ENCODE peak calls at places on chromosomes 1 and 21, in six cellular contexts. E is GM12891, D is HepG2, O is GM12878, G is K562, I is H1. Q is an unnamed sample.

GRCh38 chr1:90786709-90787108 is 69.6 kb upstream of the BARHL2 start:
- DNase-seq in E (no peak), D (no peak), O (no peak), G (no peak), I (no peak), Q (no peak)

GRCh38 chr1:216721878-216722277 is 1.4 kb downstream of the ESRRG start:
- DNase-seq in E (no peak), D (no peak), O (no peak), G (no peak), I (no peak), Q (no peak)

GRCh38 chr1:86811539-86811938 is 102.4 kb downstream of the SELENOF start:
- DNase-seq in E (no peak), D (peak), O (no peak), G (no peak), I (peak), Q (no peak)

GRCh38 chr1:235878082-235878781 is 11.5 kb upstream of the LYST start:
- DNase-seq in E (no peak), D (no peak), O (no peak), G (no peak), I (no peak), Q (no peak)

GRCh38 chr1:41843378-41843777 is 75.3 kb downstream of the HIVEP3 start:
- DNase-seq in E (no peak), D (no peak), O (no peak), G (no peak), I (no peak), Q (no peak)

GRCh38 chr1:86435327-86435726 is 11.4 kb downstream of the CLCA2 start:
- DNase-seq in E (no peak), D (no peak), O (no peak), G (no peak), I (no peak), Q (no peak)

GRCh38 chr1:213200630-213201029 is 149.6 kb downstream of the RPS6KC1 start:
- DNase-seq in E (no peak), D (no peak), O (no peak), G (no peak), I (no peak), Q (no peak)

GRCh38 chr1:154609398-154610380 is 1.7 kb upstream of the ADAR start:
- DNase-seq in E (no peak), D (no peak), O (no peak), G (no peak), I (peak), Q (no peak)

GRCh38 chr1:22908880-22909426 is 63.7 kb downstream of the LACTBL1 start:
- DNase-seq in E (no peak), D (no peak), O (no peak), G (peak), I (no peak), Q (no peak)

GRCh38 chr1:167401260-167401873 is 117.0 kb downstream of the CD247 start:
- DNase-seq in E (peak), D (peak), O (peak), G (peak), I (no peak), Q (no peak)

GRCh38 chr1:198902616-198903140 is 263.8 kb downstream of the PTPRC start:
- DNase-seq in E (no peak), D (no peak), O (no peak), G (no peak), I (no peak), Q (no peak)

GRCh38 chr1:235047331-235047871 is 81.2 kb downstream of the TOMM20 start:
- DNase-seq in E (no peak), D (no peak), O (no peak), G (no peak), I (no peak), Q (no peak)

GRCh38 chr1:92466702-92467101 is 20.0 kb downstream of the GFI1 start:
- DNase-seq in E (no peak), D (no peak), O (no peak), G (no peak), I (no peak), Q (no peak)

GRCh38 chr1:44021581-44022321 is 9.5 kb downstream of the SLC6A9 start:
- DNase-seq in E (no peak), D (no peak), O (no peak), G (no peak), I (no peak), Q (no peak)

GRCh38 chr1:169914534-169914933 is 20.8 kb upstream of the SCYL3 start:
- DNase-seq in E (no peak), D (no peak), O (no peak), G (no peak), I (no peak), Q (no peak)

GRCh38 chr1:50214764-50215163 is 106.0 kb downstream of the ELAVL4 start:
- DNase-seq in E (no peak), D (peak), O (no peak), G (no peak), I (no peak), Q (no peak)

GRCh38 chr1:22816803-22817202 is 106.2 kb downstream of the EPHB2 start:
- DNase-seq in E (no peak), D (no peak), O (no peak), G (no peak), I (no peak), Q (no peak)

GRCh38 chr1:59976194-59977074 is 49.9 kb upstream of the CYP2J2 start:
- DNase-seq in E (peak), D (peak), O (no peak), G (peak), I (no peak), Q (peak)

GRCh38 chr1:203536981-203537455 is 43.1 kb downstream of the OPTC start:
- DNase-seq in E (no peak), D (peak), O (no peak), G (no peak), I (no peak), Q (no peak)

GRCh38 chr1:92323473-92324453 is 24.9 kb downstream of the RPAP2 start:
- DNase-seq in E (no peak), D (no peak), O (no peak), G (no peak), I (no peak), Q (no peak)

GRCh38 chr1:39214998-39215873 is 10.7 kb downstream of the MACF1 start:
- DNase-seq in E (no peak), D (peak), O (peak), G (peak), I (no peak), Q (peak)

GRCh38 chr1:156652992-156653355 is 11.1 kb downstream of the BCAN start:
- DNase-seq in E (no peak), D (no peak), O (no peak), G (no peak), I (no peak), Q (no peak)

GRCh38 chr1:108199231-108199657 is 899 bp downstream of the SLC25A24 start:
- DNase-seq in E (no peak), D (peak), O (no peak), G (no peak), I (no peak), Q (no peak)

GRCh38 chr1:154798645-154799044 is 71.4 kb downstream of the KCNN3 start:
- DNase-seq in E (no peak), D (no peak), O (no peak), G (no peak), I (no peak), Q (no peak)

GRCh38 chr1:62720946-62721554 is 32.9 kb upstream of the DOCK7 start:
- DNase-seq in E (no peak), D (no peak), O (no peak), G (no peak), I (no peak), Q (no peak)
- TF ChIP-seq POLR2AphosphoS5 in E (no peak), D (no peak), O (no peak), G (no peak), I (no peak), Q (no peak)

DNA sequence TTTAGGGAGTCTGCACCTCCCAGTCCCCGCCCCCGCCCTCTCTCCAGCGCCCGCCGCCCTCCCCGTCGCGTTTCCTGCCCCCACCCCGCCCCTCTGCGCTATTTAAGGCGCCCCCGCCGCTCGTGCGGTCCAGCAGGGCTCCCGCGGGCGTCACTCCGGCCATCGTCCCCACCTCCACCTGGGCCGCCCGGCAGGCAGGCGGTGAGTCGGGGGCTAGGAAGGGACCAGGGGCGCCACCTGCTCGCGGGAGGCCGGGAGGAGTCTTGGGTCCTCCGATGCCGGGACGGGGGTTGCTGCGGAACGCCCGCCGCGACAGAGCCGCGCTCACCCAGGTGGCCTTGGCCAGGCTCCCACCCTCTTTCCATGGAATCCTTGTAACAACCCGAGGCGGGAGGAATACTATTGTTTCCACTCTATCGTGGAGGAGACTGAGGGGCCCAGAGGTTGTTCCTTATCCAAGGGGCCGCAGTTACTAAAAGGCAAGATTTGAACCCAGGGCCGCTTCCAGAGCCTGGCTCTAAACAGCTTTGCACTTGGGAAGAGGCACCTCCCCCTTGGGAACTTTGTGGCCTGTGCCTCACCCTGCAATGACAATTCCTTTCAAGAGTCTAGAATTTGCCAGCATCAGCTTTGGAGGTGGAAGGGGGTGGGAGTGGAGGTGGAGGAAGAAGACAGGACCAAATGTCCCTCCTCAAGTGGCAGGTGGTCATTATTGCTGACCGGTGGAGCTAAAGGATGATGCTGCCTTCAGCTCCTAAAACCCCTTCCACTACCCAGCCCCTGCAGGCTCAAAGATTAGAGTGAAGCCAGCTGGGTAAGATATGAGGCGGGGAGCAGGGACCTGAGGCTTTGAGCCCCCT is at the start of gene GJA4:
- DNase-seq in E (no peak), D (no peak), O (no peak), G (peak), I (no peak), Q (no peak)
- TF ChIP-seq POLR2A in E (no peak), D (no peak), O (no peak), G (no peak), I (no peak), Q (no peak)

DNA sequence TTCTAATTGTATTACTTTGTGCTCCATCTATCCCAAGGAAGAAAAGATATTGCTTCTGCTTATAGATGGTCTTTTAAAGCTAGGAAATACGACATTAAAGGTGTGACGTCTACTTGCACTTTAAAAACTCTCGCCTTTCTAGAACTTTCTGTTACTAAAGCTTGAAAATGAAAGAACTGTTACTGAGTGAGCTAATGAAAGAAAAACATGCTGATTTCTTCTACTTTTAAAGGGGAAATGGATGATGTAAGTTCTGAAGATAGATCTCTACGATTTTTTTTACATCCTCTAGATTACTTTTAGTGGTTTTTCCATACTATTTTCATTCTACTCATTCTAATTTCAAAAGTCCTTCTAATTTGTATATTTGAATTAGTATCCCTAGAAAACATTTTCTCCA is 387.5 kb downstream of the USP25 start:
- DNase-seq in E (no peak), D (no peak), O (no peak), G (no peak), I (no peak), Q (no peak)
- TF ChIP-seq TAF1 in E (no peak), D (no peak), O (no peak), G (no peak), I (no peak), Q (no peak)

GRCh38 chr1:32612189-32612881 is 38.0 kb downstream of the ZBTB8OS start:
- DNase-seq in E (peak), D (peak), O (no peak), G (peak), I (peak), Q (peak)
- TF ChIP-seq POLR2AphosphoS5 in E (no peak), D (peak), O (no peak), G (no peak), I (peak), Q (peak)

GRCh38 chr1:54271341-54271740 is 71.4 kb downstream of the MRPL37 start:
- DNase-seq in E (no peak), D (no peak), O (no peak), G (no peak), I (no peak), Q (no peak)

GRCh38 chr1:54273092-54273836 is 73.3 kb downstream of the MRPL37 start:
- DNase-seq in E (no peak), D (no peak), O (peak), G (peak), I (no peak), Q (no peak)

GRCh38 chr1:54273837-54274192 is 73.8 kb downstream of the MRPL37 start:
- DNase-seq in E (no peak), D (no peak), O (no peak), G (peak), I (no peak), Q (no peak)

GRCh38 chr1:54272134-54272533 is 72.2 kb downstream of the MRPL37 start:
- DNase-seq in E (no peak), D (no peak), O (no peak), G (no peak), I (no peak), Q (no peak)

GRCh38 chr1:54272772-54273091 is 72.8 kb downstream of the MRPL37 start:
- DNase-seq in E (no peak), D (no peak), O (no peak), G (peak), I (no peak), Q (no peak)
- TF ChIP-seq POLR2A in E (no peak), D (no peak), O (no peak), G (no peak), I (no peak), Q (no peak)

DNA sequence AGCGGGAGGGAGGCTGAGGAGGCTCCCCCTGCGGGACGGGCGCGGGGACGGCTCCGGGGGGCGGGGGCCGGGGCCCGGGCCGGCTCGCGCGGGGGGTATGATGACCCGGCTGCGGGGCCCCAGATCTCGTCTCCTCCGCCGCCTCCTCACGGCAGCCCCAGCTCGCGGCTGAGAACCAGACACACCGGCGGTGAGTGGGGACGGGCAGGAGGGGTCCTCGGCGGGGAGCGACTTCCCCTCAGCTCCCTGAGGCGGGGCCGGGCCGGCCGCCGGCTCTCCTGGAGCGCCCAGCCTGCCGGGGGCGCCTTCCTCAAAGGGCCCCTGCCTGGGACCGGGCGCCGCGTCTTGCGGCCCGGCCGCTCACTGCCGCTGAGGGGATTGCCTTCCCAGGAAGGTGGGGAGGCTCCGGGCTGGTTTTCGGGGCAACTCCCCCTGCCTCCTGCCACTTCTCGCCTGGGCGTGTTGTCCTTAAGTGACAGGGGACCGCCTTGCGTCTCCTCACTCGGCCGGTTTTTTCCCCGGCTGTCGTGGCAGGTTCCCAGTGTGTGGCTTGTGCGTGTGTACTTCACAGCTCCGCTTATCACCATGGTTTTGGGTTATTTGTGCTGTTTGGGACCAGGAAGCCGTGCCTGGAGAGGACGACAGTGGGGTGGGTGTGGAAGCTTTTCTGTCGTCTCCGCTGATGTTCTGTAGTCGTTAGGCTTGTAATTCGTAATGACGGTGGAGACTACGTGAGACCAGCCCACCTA is 800 bp downstream of the HIPK1 start:
- DNase-seq in E (peak), D (no peak), O (no peak), G (no peak), I (no peak), Q (peak)
- TF ChIP-seq TAF1 in E (no peak), D (no peak), O (no peak), G (peak), I (no peak), Q (peak)

GRCh38 chr1:47478090-47478489 is 40.2 kb downstream of the FOXD2 start:
- DNase-seq in E (no peak), D (peak), O (no peak), G (no peak), I (no peak), Q (no peak)
- TF ChIP-seq POLR2AphosphoS5 in E (no peak), D (no peak), O (no peak), G (no peak), I (no peak), Q (no peak)

GRCh38 chr1:114589122-114589521 is 7.7 kb upstream of the BCAS2 start:
- DNase-seq in E (no peak), D (no peak), O (no peak), G (no peak), I (no peak), Q (no peak)
- TF ChIP-seq POLR2A in E (no peak), D (no peak), O (no peak), G (no peak), I (no peak), Q (no peak)

DNA sequence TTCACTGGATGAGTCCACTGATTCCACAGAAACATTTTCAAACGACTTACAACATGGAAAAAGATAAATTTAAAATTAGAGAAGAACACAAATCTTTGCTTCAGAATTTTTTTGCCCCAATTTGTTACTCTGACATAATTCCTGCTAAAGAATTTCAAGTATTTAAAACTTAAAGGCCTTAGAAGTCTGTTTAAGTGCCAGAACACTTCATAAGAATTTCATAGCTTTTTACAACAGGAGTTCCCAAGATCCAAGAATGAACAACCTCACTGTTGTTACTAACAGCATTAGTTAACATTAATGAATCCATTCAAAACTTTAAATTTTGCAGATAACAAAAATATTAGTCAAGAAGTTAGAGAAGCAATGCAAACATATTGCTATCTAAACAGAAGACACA is 31.7 kb downstream of the ARHGAP29 start:
- DNase-seq in E (no peak), D (no peak), O (no peak), G (no peak), I (no peak), Q (no peak)
- TF ChIP-seq TAF1 in E (no peak), D (no peak), O (no peak), G (no peak), I (no peak), Q (no peak)